ENCODE peak calls at places on chromosome 21, in seven cellular contexts. D is AG10803, O is ovary, Q is OCI-LY7, I is HCT116, T is sigmoid colon, N is GM10248. P is an unnamed sample.

GRCh38 chr21:42561742-42562141 is 48.1 kb downstream of the SLC37A1 start:
- DNase-seq in D (no peak), O (no peak), Q (peak; percentile 96), I (no peak), T (peak; percentile 29), N (peak; percentile 51), P (no peak)

GRCh38 chr21:20169812-20170576 is 828.2 kb upstream of the NCAM2 start:
- DNase-seq in D (no peak), O (no peak), Q (no peak), I (no peak), T (no peak), N (no peak), P (no peak)

GRCh38 chr21:35932232-35932911 is 128.0 kb downstream of the SETD4 start:
- DNase-seq in D (peak; percentile 81), O (no peak), Q (peak; percentile 91), I (peak; percentile 91), T (peak; percentile 88), N (peak; percentile 50), P (no peak)

GRCh38 chr21:14452031-14452778 is 69.3 kb upstream of the HSPA13 start:
- DNase-seq in D (no peak), O (no peak), Q (no peak), I (no peak), T (no peak), N (no peak), P (no peak)

GRCh38 chr21:32771134-32771523 is 426 bp downstream of the PAXBP1 start:
- DNase-seq in D (peak; percentile 54), O (peak; percentile 70), Q (peak; percentile 83), I (no peak), T (peak; percentile 84), N (peak; percentile 73), P (no peak)

GRCh38 chr21:28754127-28754611 is 238.5 kb downstream of the LTN1 start:
- DNase-seq in D (peak; percentile 67), O (no peak), Q (no peak), I (no peak), T (peak; percentile 82), N (no peak), P (no peak)

GRCh38 chr21:43290529-43291346 is 121.9 kb downstream of the CRYAA start:
- DNase-seq in D (no peak), O (no peak), Q (peak; percentile 94), I (no peak), T (no peak), N (peak; percentile 80), P (no peak)

GRCh38 chr21:19463966-19464365 is 1060.4 kb upstream of the TMPRSS15 start:
- DNase-seq in D (no peak), O (no peak), Q (no peak), I (no peak), T (no peak), N (no peak), P (no peak)

GRCh38 chr21:29279531-29279930 is 19.2 kb upstream of the BACH1 start:
- DNase-seq in D (peak; percentile 71), O (no peak), Q (no peak), I (no peak), T (no peak), N (no peak), P (no peak)

GRCh38 chr21:29656504-29657227 is 283.1 kb downstream of the GRIK1 start:
- DNase-seq in D (peak; percentile 63), O (no peak), Q (no peak), I (no peak), T (no peak), N (no peak), P (no peak)

GRCh38 chr21:41648591-41649031 is 118.2 kb downstream of the RIPK4 start:
- DNase-seq in D (peak; percentile 81), O (no peak), Q (no peak), I (no peak), T (no peak), N (no peak), P (no peak)

DNA sequence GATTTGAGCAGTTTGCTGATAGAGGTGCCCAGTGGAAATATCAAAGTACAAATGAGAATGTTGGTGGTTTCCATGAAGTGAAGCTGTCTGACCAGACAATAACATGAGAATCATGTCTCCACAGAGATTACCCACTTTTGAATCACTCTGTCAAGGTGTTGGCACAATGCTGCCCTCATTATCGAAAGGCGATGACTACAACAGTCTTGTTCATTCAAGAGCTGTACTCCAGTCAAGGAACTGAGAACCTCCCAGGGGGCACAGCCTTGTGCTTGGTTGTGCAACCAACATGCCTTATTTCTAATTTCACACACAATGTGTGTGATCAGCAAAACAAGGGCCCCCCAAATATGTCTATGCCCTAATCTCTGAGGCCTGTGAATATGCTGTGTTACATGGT is 35.7 kb downstream of the ETS2 start:
- DNase-seq in D (no peak), O (no peak), Q (no peak), I (no peak), T (no peak), N (no peak), P (peak; percentile 21)
- TF ChIP-seq CTCF in D (no peak), O (no peak), Q (no peak), I (no peak), T (no peak), N (no peak), P (no peak)

GRCh38 chr21:37984416-37984815 is 68.2 kb upstream of the KCNJ6 start:
- DNase-seq in D (no peak), O (no peak), Q (no peak), I (no peak), T (no peak), N (no peak), P (no peak)

GRCh38 chr21:37986751-37987399 is 70.6 kb upstream of the KCNJ6 start:
- DNase-seq in D (no peak), O (no peak), Q (no peak), I (no peak), T (no peak), N (no peak), P (no peak)

GRCh38 chr21:37983336-37984095 is 67.3 kb upstream of the KCNJ6 start:
- DNase-seq in D (no peak), O (no peak), Q (no peak), I (no peak), T (no peak), N (no peak), P (no peak)

GRCh38 chr21:37986000-37986399 is 69.7 kb upstream of the KCNJ6 start:
- DNase-seq in D (no peak), O (no peak), Q (no peak), I (no peak), T (no peak), N (no peak), P (no peak)

DNA sequence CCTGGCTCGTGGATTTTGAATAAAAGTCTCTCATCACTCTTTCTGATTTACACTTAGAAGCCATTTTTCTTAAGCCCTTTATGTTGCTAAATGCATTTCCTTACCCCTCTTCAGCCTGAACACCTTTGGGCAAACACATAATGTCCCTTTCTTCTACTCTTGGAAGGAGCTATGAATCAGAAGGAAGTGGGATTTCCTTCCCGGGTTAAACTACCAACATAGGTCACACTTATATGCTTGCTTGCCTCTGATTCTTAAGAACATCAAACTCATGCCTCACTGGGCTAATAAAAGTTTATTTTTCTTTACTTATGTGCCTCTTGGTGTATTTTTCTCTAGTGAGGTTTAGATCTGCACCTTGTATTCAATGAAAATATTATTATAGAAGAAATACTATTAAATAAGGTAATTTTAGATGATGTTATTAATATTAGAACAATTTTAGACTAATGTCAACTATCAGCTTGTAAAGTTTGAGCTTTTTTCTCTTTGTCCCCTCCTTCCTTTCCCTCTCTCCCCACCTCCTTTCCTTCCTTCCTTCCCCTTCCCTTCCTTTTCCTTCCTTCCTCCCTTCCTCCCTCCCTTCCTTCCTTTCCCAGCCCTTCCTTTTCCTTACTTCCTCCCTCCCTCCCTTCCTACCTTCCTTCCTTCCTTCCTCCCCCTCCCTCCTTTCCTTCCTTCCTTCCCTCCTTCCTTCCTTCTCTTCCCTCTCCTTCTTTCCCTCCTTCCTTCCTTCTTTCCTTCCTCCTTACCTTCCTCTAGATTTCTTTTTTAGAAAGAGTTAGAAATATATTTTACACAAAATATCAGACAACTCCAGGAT is 66.5 kb upstream of the KCNJ6 start:
- DNase-seq in D (no peak), O (no peak), Q (no peak), I (no peak), T (no peak), N (no peak), P (no peak)
- TF ChIP-seq CTCF in D (no peak), O (no peak), Q (no peak), I (no peak), T (no peak), N (no peak), P (no peak)

GRCh38 chr21:45542242-45542666 is at the start of gene SLC19A1:
- DNase-seq in D (peak; percentile 45), O (peak; percentile 81), Q (peak; percentile 73), I (no peak), T (peak; percentile 77), N (peak; percentile 96), P (peak; percentile 90)
- TF ChIP-seq CTCF in D (no peak), O (no peak), Q (no peak), I (no peak), T (peak; percentile 55), N (peak; percentile 37), P (peak; percentile 57)

GRCh38 chr21:44444286-44444931 is 10.9 kb upstream of the LRRC3 start:
- DNase-seq in D (no peak), O (no peak), Q (peak; percentile 10), I (peak; percentile 36), T (peak; percentile 57), N (no peak), P (no peak)
- TF ChIP-seq CTCF in D (peak; percentile 5), O (no peak), Q (peak; percentile 63), I (peak; percentile 89), T (no peak), N (no peak), P (no peak)

GRCh38 chr21:23398726-23399125 is 2208.6 kb downstream of the MRPL39 start:
- DNase-seq in D (no peak), O (no peak), Q (no peak), I (no peak), T (no peak), N (no peak), P (no peak)

GRCh38 chr21:23402929-23403520 is 2204.3 kb downstream of the MRPL39 start:
- DNase-seq in D (no peak), O (no peak), Q (no peak), I (no peak), T (no peak), N (no peak), P (no peak)

DNA sequence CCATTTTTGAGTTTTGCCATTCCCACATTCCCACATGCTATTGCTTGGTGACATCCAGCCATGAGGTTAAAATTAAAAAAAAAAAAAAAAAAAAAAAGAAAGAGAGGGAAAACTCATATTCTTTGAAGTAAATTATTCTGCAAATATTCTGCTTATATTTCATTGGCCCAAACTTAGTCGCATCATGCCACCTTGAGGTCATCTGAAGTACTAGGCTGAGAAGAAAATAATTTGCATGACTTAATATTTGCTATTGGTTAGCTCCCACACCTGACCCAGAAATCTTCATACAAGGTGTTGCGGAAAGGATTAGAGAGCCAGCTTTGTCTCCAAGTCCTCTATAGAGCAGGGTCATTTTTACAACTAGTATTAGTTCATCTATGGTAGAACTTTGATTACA is 2206.0 kb downstream of the MRPL39 start:
- DNase-seq in D (no peak), O (no peak), Q (no peak), I (no peak), T (no peak), N (no peak), P (no peak)
- TF ChIP-seq CTCF in D (no peak), O (no peak), Q (peak; percentile 26), I (peak; percentile 16), T (no peak), N (no peak), P (peak; percentile 47)